ENCODE peak calls at places on chromosomes 11 and 22, in eight cellular contexts. V is colonic mucosa; L is cardiac muscle cell; H is left lung; X is A549; Q is effector memory CD4-positive, alpha-beta T cell; S is A673; M is pancreas. O is an unnamed sample.

GRCh38 chr22:24060375-24060788 is 49.3 kb downstream of the CABIN1 start:
- DNase-seq in X (peak), Q (no peak), V (no peak), H (no peak), S (no peak), L (peak), M (no peak), O (no peak)

GRCh38 chr22:30250713-30251267 is 4.2 kb upstream of the LIF start:
- DNase-seq in H (no peak), V (no peak), L (no peak), M (no peak), Q (no peak), S (no peak), X (peak), O (no peak)

GRCh38 chr11:117430293-117430955 is 102.8 kb downstream of the CEP164 start:
- DNase-seq in X (no peak), S (no peak), V (no peak), L (no peak), H (no peak), Q (no peak), M (no peak), O (no peak)

GRCh38 chr11:46865340-46865739 is 19.3 kb upstream of the CKAP5 start:
- DNase-seq in V (no peak), Q (no peak), L (peak), H (no peak), M (no peak), X (no peak), S (no peak), O (no peak)

GRCh38 chr11:84289381-84289906 is 1003.3 kb upstream of the CCDC90B start:
- DNase-seq in V (no peak), H (no peak), X (no peak), L (peak), Q (no peak), M (no peak), S (peak), O (no peak)

GRCh38 chr11:95142431-95142830 is 52.8 kb downstream of the ENDOD1 start:
- DNase-seq in S (no peak), H (no peak), X (no peak), M (no peak), V (no peak), Q (no peak), L (no peak), O (no peak)

GRCh38 chr11:104883342-104883741 is 14.9 kb downstream of the CASP12 start:
- DNase-seq in S (no peak), H (no peak), L (no peak), V (no peak), Q (no peak), M (no peak), X (no peak), O (no peak)

GRCh38 chr22:31005535-31005934 is 36.5 kb downstream of the TUG1 start:
- DNase-seq in Q (no peak), V (no peak), H (no peak), L (no peak), S (no peak), M (no peak), X (no peak), O (no peak)

GRCh38 chr11:73866586-73866996 is 10.1 kb downstream of the COA4 start:
- DNase-seq in H (no peak), V (no peak), X (peak), M (no peak), S (no peak), L (peak), Q (no peak), O (no peak)

GRCh38 chr22:32815059-32815458 is 13.6 kb downstream of the TIMP3 start:
- DNase-seq in S (no peak), M (no peak), V (no peak), X (no peak), Q (no peak), H (no peak), L (no peak), O (no peak)

GRCh38 chr11:94768602-94769511 is 701 bp downstream of the AMOTL1 start:
- DNase-seq in V (no peak), L (peak), Q (no peak), M (peak), S (peak), H (peak), X (no peak), O (peak)

GRCh38 chr22:28544431-28544868 is 135.2 kb downstream of the TTC28 start:
- DNase-seq in Q (no peak), S (no peak), X (no peak), M (no peak), L (peak), V (no peak), H (no peak), O (no peak)

GRCh38 chr11:114017723-114018122 is 41.8 kb upstream of the ZBTB16 start:
- DNase-seq in S (no peak), Q (no peak), H (no peak), M (no peak), V (no peak), L (peak), X (peak), O (no peak)

GRCh38 chr11:61773826-61774225 is 18.6 kb downstream of the TMEM258 start:
- DNase-seq in Q (no peak), H (peak), V (no peak), X (no peak), S (no peak), L (no peak), M (no peak), O (no peak)

GRCh38 chr22:30435674-30436126 is 10.1 kb downstream of the MTFP1 start:
- DNase-seq in M (no peak), H (no peak), L (no peak), V (peak), S (peak), Q (peak), X (no peak), O (no peak)

GRCh38 chr11:110857885-110858555 is 145.8 kb upstream of the ARHGAP20 start:
- DNase-seq in Q (no peak), H (no peak), X (no peak), S (no peak), L (peak), V (peak), M (no peak), O (no peak)

GRCh38 chr11:3041699-3042098 is 15.5 kb downstream of the CARS1 start:
- DNase-seq in L (no peak), H (no peak), S (no peak), X (no peak), Q (no peak), V (no peak), M (no peak), O (no peak)

GRCh38 chr11:14973621-14974020 is 1.5 kb upstream of the CALCA start:
- DNase-seq in H (peak), S (peak), L (peak), Q (no peak), V (no peak), M (no peak), X (no peak), O (no peak)

GRCh38 chr11:67355023-67355793 is 1.9 kb upstream of the POLD4 start:
- DNase-seq in S (no peak), H (no peak), M (no peak), X (peak), L (no peak), V (no peak), Q (no peak), O (peak)

GRCh38 chr22:23533328-23533762 is 46.7 kb downstream of the IGLL1 start:
- DNase-seq in Q (no peak), S (peak), L (peak), X (peak), H (peak), M (no peak), V (no peak), O (peak)

GRCh38 chr11:110909331-110909730 is 197.1 kb upstream of the ARHGAP20 start:
- DNase-seq in H (no peak), X (no peak), V (no peak), Q (no peak), L (no peak), S (peak), M (no peak), O (no peak)

DNA sequence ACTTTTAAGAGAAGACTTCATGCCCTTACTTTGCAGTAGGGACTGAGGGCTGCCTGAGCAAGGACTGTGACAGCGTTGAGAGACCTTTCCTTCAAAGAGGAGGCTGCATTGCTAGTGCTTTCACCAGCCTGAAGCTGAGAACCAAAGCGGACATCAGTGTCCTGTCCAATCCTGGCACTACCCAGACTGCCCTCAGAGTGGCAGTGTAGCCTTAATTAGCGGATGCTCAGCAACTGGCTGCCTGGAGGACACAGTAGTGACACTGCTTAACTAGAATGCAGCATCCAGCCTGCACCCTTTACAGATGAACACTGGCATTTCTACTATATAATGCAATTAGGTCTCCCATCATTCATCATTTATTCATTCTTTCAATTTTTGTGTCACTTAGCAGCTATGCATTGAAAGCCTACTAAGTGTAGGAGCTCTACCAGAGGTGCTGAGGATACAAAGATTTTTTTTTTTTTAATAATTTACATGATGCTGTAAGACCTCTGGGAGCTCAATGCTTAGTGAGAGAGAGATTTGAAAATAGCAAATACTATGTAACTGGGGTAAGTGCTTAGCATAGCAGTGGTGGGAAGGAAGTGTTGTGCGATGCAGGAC is 36.9 kb upstream of the SLC36A4 start:
- DNase-seq in V (peak), S (peak), H (peak), M (peak), Q (peak), X (peak), L (peak), O (peak)
- H3K27ac ChIP-seq in V (no peak), S (no peak), H (no peak), M (no peak), Q (no peak), X (no peak), L (no peak), O (no peak)

GRCh38 chr11:63880031-63880841 is 36.7 kb downstream of the RCOR2 start:
- DNase-seq in V (no peak), Q (no peak), H (no peak), X (no peak), M (no peak), S (no peak), L (peak), O (peak)
- H3K27ac ChIP-seq in V (peak), Q (no peak), H (peak), X (no peak), M (peak), S (peak), L (peak), O (no peak)

GRCh38 chr11:121366038-121366437 is 73.5 kb downstream of the SC5D start:
- DNase-seq in V (no peak), S (no peak), M (no peak), X (no peak), L (no peak), Q (no peak), H (no peak), O (no peak)

GRCh38 chr11:121369366-121369765 is 76.8 kb downstream of the SC5D start:
- DNase-seq in H (no peak), S (no peak), X (no peak), Q (no peak), V (no peak), L (no peak), M (no peak), O (no peak)

GRCh38 chr11:121368504-121368903 is 75.9 kb downstream of the SC5D start:
- DNase-seq in L (no peak), Q (no peak), H (no peak), V (no peak), M (no peak), S (no peak), X (no peak), O (no peak)

GRCh38 chr11:121366970-121367369 is 74.4 kb downstream of the SC5D start:
- DNase-seq in Q (no peak), H (no peak), M (no peak), L (no peak), X (no peak), V (no peak), S (peak), O (no peak)

DNA sequence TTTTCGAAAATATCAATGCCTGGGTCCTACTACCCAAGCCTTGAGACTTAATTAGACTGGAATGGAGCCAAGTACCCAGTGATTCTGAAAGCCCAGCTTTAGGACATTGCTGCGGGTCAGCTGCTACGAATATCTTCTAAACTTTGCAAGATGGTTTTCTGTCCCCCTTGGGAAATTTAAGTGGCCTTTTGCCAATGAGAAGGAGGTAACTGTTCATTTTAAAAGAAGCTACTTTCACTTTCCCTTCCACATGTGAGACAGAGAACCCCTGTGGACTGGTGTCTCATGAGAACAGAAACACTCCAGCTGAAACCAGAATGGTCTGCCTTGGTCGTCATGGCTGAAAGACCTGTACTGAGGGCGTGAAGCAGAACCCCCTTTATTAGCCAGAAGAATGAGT is 74.9 kb downstream of the SC5D start:
- DNase-seq in H (no peak), Q (no peak), V (no peak), L (peak), S (peak), M (no peak), X (no peak), O (no peak)
- H3K27ac ChIP-seq in H (no peak), Q (peak), V (no peak), L (no peak), S (no peak), M (no peak), X (no peak), O (no peak)

GRCh38 chr11:57913713-57914704 is 109.7 kb upstream of the OR9Q1 start:
- DNase-seq in M (no peak), S (no peak), H (no peak), L (no peak), Q (no peak), X (no peak), V (no peak), O (no peak)

GRCh38 chr11:57920971-57921370 is 102.7 kb upstream of the OR9Q1 start:
- DNase-seq in M (no peak), Q (no peak), L (no peak), H (no peak), S (no peak), X (no peak), V (no peak), O (no peak)

GRCh38 chr11:57917632-57918031 is 106.0 kb upstream of the OR9Q1 start:
- DNase-seq in V (no peak), L (no peak), Q (no peak), H (no peak), X (no peak), S (no peak), M (no peak), O (no peak)
- H3K27ac ChIP-seq in V (no peak), L (no peak), Q (no peak), H (no peak), X (no peak), S (no peak), M (no peak), O (no peak)

GRCh38 chr11:130612291-130612802 is 163.9 kb downstream of the ADAMTS15 start:
- DNase-seq in S (no peak), V (no peak), M (no peak), X (peak), Q (no peak), L (peak), H (no peak), O (no peak)
- H3K27ac ChIP-seq in S (no peak), V (no peak), M (no peak), X (peak), Q (no peak), L (peak), H (no peak), O (no peak)

GRCh38 chr11:37450613-37451012 is 852.6 kb upstream of the RAG2 start:
- DNase-seq in V (no peak), S (no peak), H (no peak), Q (no peak), L (peak), M (no peak), X (no peak), O (no peak)
- H3K27ac ChIP-seq in V (no peak), S (no peak), H (no peak), Q (no peak), L (no peak), M (peak), X (no peak), O (no peak)